ENCODE peak calls at places on chromosomes 1 and 21, in five cellular contexts. F is psoas muscle, R is PC-9, G is colonic mucosa, Y is upper lobe of left lung. Z is an unnamed sample. For H3K4me1, the result is how much of the 10 kb centered on the place peaks cover.

GRCh38 chr1:34803770-34804169 is 11.0 kb downstream of the GJA4 start:
- DNase-seq in Y (no peak), F (no peak), G (no peak), R (no peak), Z (no peak)

GRCh38 chr1:83889707-83890106 is 109.2 kb downstream of the TTLL7 start:
- DNase-seq in R (no peak), G (no peak), Y (no peak), F (no peak), Z (no peak)

GRCh38 chr1:153796786-153797659 is 21.8 kb downstream of the SLC27A3 start:
- DNase-seq in R (peak), Y (peak), F (peak), G (peak), Z (peak)

GRCh38 chr1:30005972-30006619 is 717.3 kb downstream of the MATN1 start:
- DNase-seq in R (peak), Y (no peak), F (no peak), G (no peak), Z (no peak)

GRCh38 chr1:14369526-14370213 is 228.8 kb upstream of the KAZN start:
- DNase-seq in G (no peak), F (no peak), R (no peak), Y (no peak), Z (no peak)

GRCh38 chr21:37208056-37208705 is 59.0 kb downstream of the VPS26C start:
- DNase-seq in F (peak), R (no peak), Y (peak), G (no peak), Z (peak)

GRCh38 chr1:54302951-54303843 is 103.0 kb downstream of the SSBP3 start:
- DNase-seq in Y (no peak), G (no peak), F (no peak), R (no peak), Z (no peak)

GRCh38 chr1:19676438-19676922 is 11.8 kb downstream of the HTR6 start:
- DNase-seq in F (peak), R (peak), Y (no peak), G (peak), Z (no peak)

GRCh38 chr1:90782046-90782445 is 64.9 kb upstream of the BARHL2 start:
- DNase-seq in R (no peak), F (no peak), Y (no peak), G (no peak), Z (no peak)

GRCh38 chr1:59707216-59707615 is 107.5 kb upstream of the HOOK1 start:
- DNase-seq in R (no peak), Y (no peak), F (peak), G (no peak), Z (no peak)

GRCh38 chr1:3409737-3410434 is 44.6 kb upstream of the ARHGEF16 start:
- DNase-seq in F (peak), Y (no peak), G (peak), R (peak), Z (no peak)

GRCh38 chr1:195580988-195581387 is 1027.3 kb downstream of the KCNT2 start:
- DNase-seq in G (no peak), F (no peak), R (no peak), Y (no peak), Z (no peak)

GRCh38 chr1:215754112-215754511 is 187.0 kb downstream of the KCTD3 start:
- DNase-seq in G (no peak), F (no peak), R (no peak), Y (no peak), Z (no peak)

GRCh38 chr1:198463709-198464108 is 76.8 kb downstream of the ATP6V1G3 start:
- DNase-seq in G (no peak), R (no peak), Y (no peak), F (no peak), Z (no peak)

GRCh38 chr1:226692067-226692792 is 46.9 kb downstream of the ITPKB start:
- DNase-seq in F (no peak), Y (no peak), G (no peak), R (no peak), Z (no peak)

GRCh38 chr1:206461602-206462455 is 8.4 kb upstream of the IKBKE start:
- DNase-seq in Y (peak), R (peak), F (peak), G (peak), Z (no peak)

GRCh38 chr1:162159515-162159914 is 90.0 kb downstream of the NOS1AP start:
- DNase-seq in Y (no peak), F (no peak), G (peak), R (peak), Z (no peak)

GRCh38 chr1:191432817-191433216 is 725.4 kb upstream of the RGS18 start:
- DNase-seq in G (no peak), Y (no peak), F (no peak), R (no peak), Z (no peak)

GRCh38 chr1:217186664-217187063 is 444.2 kb downstream of the GPATCH2 start:
- DNase-seq in Y (no peak), R (no peak), F (no peak), G (no peak), Z (no peak)

GRCh38 chr1:228286505-228287417 is 78.9 kb downstream of the OBSCN start:
- DNase-seq in F (peak), G (no peak), Y (peak), R (no peak), Z (peak)

GRCh38 chr1:246647513-246647912 is 76.7 kb upstream of the SCCPDH start:
- DNase-seq in F (no peak), Y (no peak), G (no peak), R (no peak), Z (no peak)

GRCh38 chr1:112267929-112268328 is 128.1 kb upstream of the CTTNBP2NL start:
- DNase-seq in Y (peak), G (peak), F (peak), R (no peak), Z (no peak)

GRCh38 chr1:87449348-87449963 is 120.8 kb downstream of the LMO4 start:
- DNase-seq in R (no peak), F (no peak), G (peak), Y (peak), Z (no peak)

GRCh38 chr1:184002071-184002470 is 35.5 kb downstream of the COLGALT2 start:
- DNase-seq in G (no peak), F (no peak), R (peak), Y (no peak), Z (no peak)

GRCh38 chr1:205396972-205397616 is 24.8 kb downstream of the LEMD1 start:
- DNase-seq in R (peak), G (peak), Y (no peak), F (no peak), Z (no peak)

GRCh38 chr21:46368533-46369285 is 44.8 kb downstream of the PCNT start:
- DNase-seq in F (no peak), G (no peak), R (no peak), Y (peak), Z (no peak)

GRCh38 chr1:74650561-74650960 is 23.0 kb downstream of the ERICH3 start:
- DNase-seq in Y (no peak), G (no peak), R (no peak), F (no peak), Z (no peak)

GRCh38 chr1:39675220-39675619 is 3.3 kb upstream of the NT5C1A start:
- DNase-seq in F (no peak), G (no peak), R (no peak), Y (no peak), Z (no peak)

GRCh38 chr1:216005916-216006315 is 417.3 kb downstream of the USH2A start:
- DNase-seq in F (no peak), R (no peak), Y (no peak), G (no peak), Z (no peak)

DNA sequence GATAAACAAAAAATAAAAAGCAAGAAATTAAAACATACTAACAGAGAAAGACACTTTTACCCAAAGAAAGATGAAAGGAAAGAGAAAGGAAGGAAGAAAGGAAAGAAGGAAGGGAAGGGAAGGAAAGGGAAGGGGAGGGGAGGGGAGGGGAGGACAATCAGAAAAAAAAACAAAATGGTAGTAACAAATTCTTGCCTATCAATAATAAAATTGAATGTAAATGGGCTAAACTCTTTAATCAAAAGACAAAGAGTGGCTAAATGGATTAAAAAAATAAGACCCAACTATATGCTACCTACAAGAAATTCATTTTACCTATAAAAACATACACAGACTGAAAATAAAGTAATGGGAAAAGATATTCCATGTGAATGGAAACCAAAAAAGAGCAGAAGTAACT is 372.9 kb upstream of the NFIA start:
- DNase-seq in F (no peak), Y (no peak), R (no peak), G (no peak), Z (no peak)
- H3K4me1 ChIP-seq in F (under half), Y (under half), R (under half), G (under half), Z (under half)

DNA sequence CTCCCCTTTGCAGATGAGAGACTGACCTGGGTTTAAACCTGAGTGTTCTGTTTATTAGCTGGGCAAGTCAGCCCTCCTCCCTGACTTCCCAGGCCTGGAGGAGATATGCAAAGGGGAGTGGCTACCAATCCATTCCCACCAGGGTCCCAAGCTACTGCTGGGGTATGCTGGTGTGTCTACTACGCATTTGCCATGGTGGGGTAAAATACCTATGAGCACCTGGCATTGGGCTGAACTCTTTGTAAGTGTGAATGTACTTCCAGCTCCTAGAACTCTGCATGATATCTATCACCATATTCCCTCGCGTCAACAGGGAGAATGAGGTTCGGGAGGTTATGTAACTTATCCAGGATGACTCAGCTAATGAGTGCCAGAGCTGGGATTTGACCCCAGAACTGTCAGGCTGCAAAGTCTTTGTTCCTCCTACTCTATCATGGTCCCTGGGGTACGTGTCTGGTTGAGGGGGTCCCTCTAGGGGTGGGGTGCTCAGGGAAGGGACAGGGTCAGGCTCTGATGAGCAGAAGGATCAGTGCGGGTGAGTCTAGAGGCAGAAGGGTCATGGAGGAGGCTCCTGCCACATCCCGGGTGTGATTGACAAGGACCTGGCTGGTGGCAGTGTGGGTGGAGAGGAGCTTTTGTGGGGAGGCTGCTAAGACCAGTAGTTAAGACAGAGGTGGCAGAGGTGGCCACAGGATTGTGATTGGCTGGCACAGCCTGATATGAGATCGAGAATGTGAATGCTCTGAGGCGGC is 16.7 kb downstream of the AMPD2 start:
- DNase-seq in F (no peak), Y (no peak), G (no peak), R (peak), Z (no peak)
- H3K4me3 ChIP-seq in F (no peak), Y (no peak), G (no peak), R (no peak), Z (no peak)

GRCh38 chr1:980602-981395 is 1.1 kb downstream of the PERM1 start:
- DNase-seq in R (no peak), Y (no peak), F (peak), G (no peak), Z (no peak)
- H3K4me1 ChIP-seq in R (under half), Y (under half), F (under half), G (under half), Z (under half)

GRCh38 chr1:58401991-58402390 is 144.5 kb downstream of the OMA1 start:
- DNase-seq in Y (no peak), G (no peak), R (no peak), F (no peak), Z (no peak)
- H3K4me3 ChIP-seq in Y (no peak), G (no peak), R (no peak), F (no peak), Z (no peak)

GRCh38 chr1:53145619-53145941 is 3.1 kb upstream of the SLC1A7 start:
- DNase-seq in F (no peak), Y (no peak), G (no peak), R (no peak), Z (no peak)
- H3K4me1 ChIP-seq in F (under half), Y (under half), G (under half), R (under half), Z (under half)